ENCODE peak calls at places on chromosomes 5 and 9, in seven cellular contexts. V is hypothalamus; H is EH; I is progenitor cell of endocrine pancreas; B is CD8-positive, alpha-beta memory T cell; W is KG1; R is stimulated activated CD8-positive, alpha-beta memory T cell treated with anti-CD3 and anti-CD28 coated beads, Interleukin-2, amount 100 ng/mL, for 1 hour. O is an unnamed sample.

GRCh38 chr5:93676707-93677106 is 64.7 kb downstream of the POU5F2 start:
- DNase-seq in H (peak; percentile 13), B (no peak), I (no peak), R (no peak), W (no peak), V (no peak), O (no peak)

GRCh38 chr9:129665008-129665771 is at the start of gene PRRX2:
- DNase-seq in R (peak; percentile 11), B (peak; percentile 10), V (no peak), I (no peak), H (peak; percentile 84), W (no peak), O (no peak)

GRCh38 chr9:136093995-136094881 is 851 bp downstream of the NACC2 start:
- DNase-seq in R (no peak), V (no peak), B (peak; percentile 42), H (peak; percentile 70), W (no peak), I (no peak), O (no peak)

GRCh38 chr5:32710859-32711692 is at the start of gene NPR3:
- DNase-seq in W (no peak), B (no peak), H (peak; percentile 66), R (no peak), I (no peak), V (no peak), O (no peak)

GRCh38 chr5:78972654-78973428 is 12.3 kb downstream of the ARSB start:
- DNase-seq in H (peak; percentile 76), W (no peak), B (no peak), V (no peak), I (no peak), R (no peak), O (no peak)

GRCh38 chr5:129460121-129460950 is at the start of gene ADAMTS19:
- DNase-seq in H (peak; percentile 27), W (no peak), I (no peak), B (no peak), V (peak; percentile 15), R (no peak), O (peak; percentile 11)

GRCh38 chr9:32671333-32671732 is 35.9 kb upstream of the TAF1L start:
- DNase-seq in W (no peak), H (no peak), V (no peak), B (no peak), R (no peak), I (no peak), O (no peak)

GRCh38 chr5:146041180-146041789 is 64.1 kb downstream of the PLAC8L1 start:
- DNase-seq in I (no peak), W (no peak), V (no peak), R (no peak), B (no peak), H (peak; percentile 14), O (no peak)

GRCh38 chr5:135149956-135150723 is 116.1 kb upstream of the PITX1 start:
- DNase-seq in B (no peak), W (no peak), V (no peak), H (no peak), I (no peak), R (no peak), O (no peak)

GRCh38 chr5:72598461-72599433 is 91.5 kb upstream of the ZNF366 start:
- DNase-seq in H (peak; percentile 87), W (peak; percentile 15), B (no peak), I (no peak), V (no peak), R (no peak), O (no peak)

GRCh38 chr9:112487799-112488345 is 1.2 kb downstream of the KIAA1958 start:
- DNase-seq in V (no peak), B (no peak), H (peak; percentile 5), W (no peak), R (no peak), I (no peak), O (peak; percentile 58)

GRCh38 chr9:9997585-9997984 is 615.2 kb downstream of the PTPRD start:
- DNase-seq in R (no peak), B (no peak), W (no peak), I (no peak), H (no peak), V (no peak), O (no peak)

GRCh38 chr5:24547127-24547526 is 97.7 kb downstream of the CDH10 start:
- DNase-seq in W (no peak), R (no peak), B (no peak), H (no peak), V (no peak), I (no peak), O (no peak)

GRCh38 chr9:84325347-84325982 is 15.1 kb downstream of the SLC28A3 start:
- DNase-seq in H (no peak), V (no peak), W (no peak), I (no peak), B (no peak), R (no peak), O (no peak)

GRCh38 chr9:92077868-92078267 is 37.3 kb downstream of the SPTLC1 start:
- DNase-seq in H (no peak), B (no peak), I (no peak), R (no peak), W (no peak), V (no peak), O (no peak)

GRCh38 chr5:78808380-78808779 is 159.8 kb upstream of the LHFPL2 start:
- DNase-seq in W (no peak), R (no peak), B (no peak), I (no peak), V (no peak), H (no peak), O (no peak)

GRCh38 chr9:72538926-72539702 is 17.7 kb downstream of the TMC1 start:
- DNase-seq in B (no peak), H (peak; percentile 37), I (no peak), V (no peak), W (no peak), R (no peak), O (no peak)

GRCh38 chr5:52727568-52727967 is 60.1 kb upstream of the ITGA1 start:
- DNase-seq in I (no peak), H (peak; percentile 91), R (no peak), V (no peak), W (no peak), B (no peak), O (no peak)

GRCh38 chr5:147434049-147434448 is 75.8 kb downstream of the DPYSL3 start:
- DNase-seq in R (no peak), W (no peak), I (no peak), V (no peak), B (no peak), H (no peak), O (no peak)

GRCh38 chr5:39661026-39661779 is 236.4 kb upstream of the DAB2 start:
- DNase-seq in H (peak; percentile 33), I (no peak), V (no peak), R (no peak), W (no peak), B (no peak), O (no peak)

GRCh38 chr9:106862946-106863740 is at the start of gene ZNF462:
- DNase-seq in B (no peak), I (no peak), W (no peak), R (no peak), H (peak; percentile 67), V (peak; percentile 46), O (peak; percentile 79)

GRCh38 chr5:116396700-116397099 is 177.9 kb downstream of the SEMA6A start:
- DNase-seq in V (no peak), H (no peak), I (no peak), W (no peak), R (no peak), B (no peak), O (no peak)

GRCh38 chr9:132192728-132193127 is 30.9 kb downstream of the NTNG2 start:
- DNase-seq in B (no peak), V (peak; percentile 66), W (no peak), H (no peak), I (no peak), R (no peak), O (peak; percentile 93)

GRCh38 chr5:166625210-166625865 is 1666.1 kb upstream of the WWC1 start:
- DNase-seq in R (no peak), B (no peak), I (no peak), H (no peak), W (no peak), V (no peak), O (no peak)

GRCh38 chr9:137168575-137168906 is 1.3 kb downstream of the LRRC26 start:
- DNase-seq in I (no peak), H (peak; percentile 6), W (no peak), R (no peak), B (no peak), V (no peak), O (no peak)

GRCh38 chr9:38018230-38018963 is 50.6 kb downstream of the SHB start:
- DNase-seq in W (no peak), I (no peak), H (no peak), R (no peak), V (no peak), B (no peak), O (no peak)

GRCh38 chr9:70479880-70480291 is 65.4 kb upstream of the KLF9 start:
- DNase-seq in R (no peak), W (no peak), B (no peak), V (no peak), H (peak; percentile 75), I (no peak), O (no peak)

GRCh38 chr5:124860271-124860670 is 113.8 kb upstream of the ZNF608 start:
- DNase-seq in B (no peak), H (peak; percentile 29), I (no peak), V (no peak), R (no peak), W (no peak), O (no peak)

GRCh38 chr5:142678615-142679014 is 7.3 kb downstream of the FGF1 start:
- DNase-seq in W (no peak), B (no peak), R (no peak), I (no peak), V (no peak), H (no peak), O (no peak)

O was measured in globus pallidus.